ENCODE peak calls at places on chromosomes 5 and 9, in six cellular contexts. K, X, F, Y, B and D are unnamed samples.
A peak's percentile ranks its signal among the peaks of the same experiment; 100 is the strongest.

GRCh38 chr5:127596501-127596900 is 52.4 kb upstream of the CTXN3 start:
- DNase-seq in K (no peak), X (no peak), F (no peak), Y (no peak), B (no peak), D (no peak)

GRCh38 chr5:148336704-148337435 is 1.5 kb downstream of the SPINK9 start:
- DNase-seq in K (no peak), X (no peak), F (no peak), Y (no peak), B (no peak), D (no peak)

GRCh38 chr5:52948418-52949076 is 40.6 kb upstream of the ITGA2 start:
- DNase-seq in K (peak; percentile 85), X (peak; percentile 28), F (peak; percentile 92), Y (peak; percentile 37), B (no peak), D (peak; percentile 46)

GRCh38 chr5:138159666-138160065 is 18.8 kb downstream of the BRD8 start:
- DNase-seq in K (no peak), X (no peak), F (no peak), Y (no peak), B (no peak), D (no peak)

GRCh38 chr9:121333950-121334773 is 35.9 kb downstream of the STOM start:
- DNase-seq in K (no peak), X (no peak), F (no peak), Y (no peak), B (no peak), D (no peak)

GRCh38 chr5:148457183-148457620 is 73.4 kb downstream of the FBXO38 start:
- DNase-seq in K (no peak), X (no peak), F (peak; percentile 47), Y (no peak), B (no peak), D (no peak)

GRCh38 chr5:91384671-91385430 is 1.7 kb upstream of the ARRDC3 start:
- DNase-seq in K (peak; percentile 78), X (no peak), F (peak; percentile 96), Y (no peak), B (no peak), D (no peak)

GRCh38 chr5:68139601-68140441 is 75.7 kb upstream of the PIK3R1 start:
- DNase-seq in K (no peak), X (no peak), F (no peak), Y (no peak), B (no peak), D (no peak)

GRCh38 chr5:6868170-6868569 is 154.9 kb downstream of the TENT4A start:
- DNase-seq in K (no peak), X (no peak), F (no peak), Y (peak; percentile 51), B (no peak), D (no peak)

GRCh38 chr5:16065810-16066209 is 113.8 kb downstream of the MARCHF11 start:
- DNase-seq in K (no peak), X (no peak), F (no peak), Y (no peak), B (no peak), D (no peak)

GRCh38 chr9:125509476-125509875 is 197.5 kb downstream of the MAPKAP1 start:
- DNase-seq in K (peak; percentile 22), X (no peak), F (no peak), Y (no peak), B (no peak), D (no peak)

GRCh38 chr9:111969622-111970021 is 73.0 kb downstream of the UGCG start:
- DNase-seq in K (no peak), X (no peak), F (no peak), Y (no peak), B (no peak), D (no peak)

GRCh38 chr5:154778534-154778933 is 23.4 kb downstream of the LARP1 start:
- DNase-seq in K (no peak), X (no peak), F (no peak), Y (no peak), B (no peak), D (no peak)

GRCh38 chr5:143896471-143896870 is 84.5 kb downstream of the HMHB1 start:
- DNase-seq in K (no peak), X (no peak), F (no peak), Y (no peak), B (no peak), D (no peak)

GRCh38 chr9:90124961-90125360 is 517.7 kb downstream of the DIRAS2 start:
- DNase-seq in K (no peak), X (no peak), F (no peak), Y (no peak), B (no peak), D (no peak)

GRCh38 chr5:99686538-99686937 is 757.7 kb upstream of the CHD1 start:
- DNase-seq in K (no peak), X (no peak), F (no peak), Y (no peak), B (no peak), D (no peak)

GRCh38 chr5:168317521-168318147 is 26.2 kb downstream of the WWC1 start:
- DNase-seq in K (peak; percentile 97), X (no peak), F (peak; percentile 2), Y (no peak), B (no peak), D (no peak)

GRCh38 chr9:82170079-82170662 is 181.6 kb downstream of the SPATA31D1 start:
- DNase-seq in K (no peak), X (no peak), F (no peak), Y (no peak), B (no peak), D (no peak)

GRCh38 chr9:22157271-22157670 is 148.2 kb upstream of the CDKN2B start:
- DNase-seq in K (peak; percentile 49), X (no peak), F (peak; percentile 20), Y (no peak), B (no peak), D (no peak)

GRCh38 chr5:45643051-45643450 is 53.1 kb downstream of the HCN1 start:
- DNase-seq in K (no peak), X (no peak), F (no peak), Y (no peak), B (no peak), D (no peak)

GRCh38 chr9:32427111-32427873 is 42.8 kb downstream of the ACO1 start:
- DNase-seq in K (peak; percentile 32), X (no peak), F (no peak), Y (peak; percentile 9), B (no peak), D (no peak)